ENCODE peak calls at places on chromosomes 5 and 9, in nine cellular contexts. G is bronchial epithelial cell, Y is vagina, W is BJ, I is upper lobe of right lung, H is gastrocnemius medialis, J is heart right ventricle, D is foreskin fibroblast, Q is RWPE1. R is an unnamed sample.

GRCh38 chr9:136363106-136363605 is 388 bp downstream of the DNLZ start:
- DNase-seq in G (peak), Y (peak), W (peak), I (peak), H (peak), J (peak), D (peak), Q (peak), R (peak)

GRCh38 chr5:7436521-7436920 is 40.6 kb downstream of the ADCY2 start:
- DNase-seq in G (no peak), Y (no peak), W (no peak), I (no peak), H (peak), J (no peak), D (no peak), Q (no peak), R (no peak)

GRCh38 chr9:14846871-14847311 is 63.3 kb downstream of the FREM1 start:
- DNase-seq in G (peak), Y (no peak), W (no peak), I (peak), H (no peak), J (peak), D (peak), Q (peak), R (peak)

GRCh38 chr5:155870636-155871035 is 456.3 kb upstream of the SGCD start:
- DNase-seq in G (no peak), Y (no peak), W (no peak), I (no peak), H (no peak), J (no peak), D (no peak), Q (no peak), R (no peak)

GRCh38 chr5:54249210-54250028 is 61.0 kb downstream of the ARL15 start:
- DNase-seq in G (no peak), Y (no peak), W (no peak), I (no peak), H (no peak), J (peak), D (no peak), Q (peak), R (no peak)

GRCh38 chr9:113428062-113428600 is 17.6 kb downstream of the C9orf43 start:
- DNase-seq in G (no peak), Y (no peak), W (no peak), I (no peak), H (no peak), J (no peak), D (peak), Q (no peak), R (no peak)

GRCh38 chr5:172059661-172060100 is 53.2 kb upstream of the FBXW11 start:
- DNase-seq in G (peak), Y (no peak), W (no peak), I (no peak), H (no peak), J (no peak), D (peak), Q (peak), R (no peak)

GRCh38 chr9:972512-973294 is 3.8 kb upstream of the DMRT3 start:
- DNase-seq in G (no peak), Y (no peak), W (no peak), I (no peak), H (no peak), J (no peak), D (no peak), Q (no peak), R (no peak)

GRCh38 chr5:54867310-54867944 is 118.0 kb downstream of the ESM1 start:
- DNase-seq in G (peak), Y (no peak), W (no peak), I (no peak), H (no peak), J (no peak), D (peak), Q (peak), R (no peak)

GRCh38 chr5:9429691-9430215 is 116.1 kb downstream of the SEMA5A start:
- DNase-seq in G (no peak), Y (no peak), W (no peak), I (no peak), H (no peak), J (no peak), D (no peak), Q (no peak), R (no peak)

GRCh38 chr5:172417130-172417802 is 37.1 kb downstream of the SH3PXD2B start:
- DNase-seq in G (no peak), Y (no peak), W (no peak), I (no peak), H (no peak), J (no peak), D (no peak), Q (no peak), R (no peak)

GRCh38 chr5:180172447-180173197 is 36.4 kb downstream of the RASGEF1C start:
- DNase-seq in G (no peak), Y (no peak), W (no peak), I (no peak), H (no peak), J (peak), D (peak), Q (no peak), R (no peak)

GRCh38 chr5:28542968-28543367 is 1504.6 kb upstream of the CDH9 start:
- DNase-seq in G (peak), Y (no peak), W (no peak), I (no peak), H (no peak), J (no peak), D (peak), Q (peak), R (no peak)

GRCh38 chr5:157603333-157604190 is 28.0 kb upstream of the ADAM19 start:
- DNase-seq in G (peak), Y (no peak), W (peak), I (no peak), H (no peak), J (no peak), D (peak), Q (peak), R (no peak)

DNA sequence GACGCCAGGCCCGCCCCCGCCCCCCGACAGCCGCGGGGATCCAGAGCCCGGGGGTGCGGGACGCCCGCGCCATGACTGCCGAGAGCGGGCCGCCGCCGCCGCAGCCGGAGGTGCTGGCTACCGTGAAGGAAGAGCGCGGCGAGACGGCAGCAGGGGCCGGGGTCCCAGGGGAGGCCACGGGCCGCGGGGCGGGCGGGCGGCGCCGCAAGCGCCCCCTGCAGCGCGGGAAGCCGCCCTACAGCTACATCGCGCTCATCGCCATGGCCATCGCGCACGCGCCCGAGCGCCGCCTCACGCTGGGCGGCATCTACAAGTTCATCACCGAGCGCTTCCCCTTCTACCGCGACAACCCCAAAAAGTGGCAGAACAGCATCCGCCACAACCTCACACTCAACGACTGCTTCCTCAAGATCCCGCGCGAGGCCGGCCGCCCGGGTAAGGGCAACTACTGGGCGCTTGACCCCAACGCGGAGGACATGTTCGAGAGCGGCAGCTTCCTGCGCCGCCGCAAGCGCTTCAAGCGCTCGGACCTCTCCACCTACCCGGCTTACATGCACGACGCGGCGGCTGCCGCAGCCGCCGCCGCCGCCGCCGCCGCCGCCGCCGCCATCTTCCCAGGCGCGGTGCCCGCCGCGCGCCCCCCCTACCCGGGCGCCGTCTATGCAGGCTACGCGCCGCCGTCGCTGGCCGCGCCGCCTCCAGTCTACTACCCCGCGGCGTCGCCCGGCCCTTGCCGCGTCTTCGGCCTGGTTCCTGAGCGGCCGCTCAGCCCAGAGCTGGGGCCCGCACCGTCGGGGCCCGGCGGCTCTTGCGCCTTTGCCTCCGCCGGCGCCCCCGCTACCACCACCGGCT is 1.0 kb downstream of the FOXE1 start:
- DNase-seq in G (peak), Y (peak), W (no peak), I (peak), H (no peak), J (no peak), D (peak), Q (peak), R (peak)
- TF ChIP-seq CTCF in G (peak), Y (no peak), W (no peak), I (no peak), H (no peak), J (no peak), D (no peak), Q (peak), R (peak)

GRCh38 chr9:133594310-133594709 is 14.9 kb downstream of the FAM163B start:
- DNase-seq in G (no peak), Y (no peak), W (no peak), I (no peak), H (no peak), J (no peak), D (no peak), Q (no peak), R (no peak)
- TF ChIP-seq CTCF in G (no peak), Y (no peak), W (no peak), I (no peak), H (no peak), J (no peak), D (no peak), Q (no peak), R (no peak)

DNA sequence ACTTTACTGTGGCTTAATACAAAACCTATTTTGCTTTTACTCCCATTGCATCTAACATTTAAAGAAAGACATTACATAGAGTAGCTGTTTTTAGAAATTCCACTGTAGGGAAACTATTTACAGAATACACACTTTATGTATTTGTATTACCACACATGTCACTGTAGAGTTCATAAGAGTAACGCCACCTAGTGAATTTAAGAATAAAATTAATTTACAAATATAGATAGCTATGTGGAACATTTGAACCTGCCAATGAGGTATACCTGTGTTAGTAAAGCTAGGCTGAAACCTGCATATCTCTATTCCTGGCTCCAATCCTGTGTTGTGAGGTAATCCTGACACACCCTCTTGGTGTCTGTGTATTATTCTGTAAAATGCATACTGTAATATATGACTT is 234.4 kb downstream of the MAST4 start:
- DNase-seq in G (peak), Y (no peak), W (no peak), I (no peak), H (no peak), J (no peak), D (no peak), Q (no peak), R (no peak)
- TF ChIP-seq CTCF in G (peak), Y (no peak), W (no peak), I (no peak), H (no peak), J (peak), D (no peak), Q (peak), R (peak)

DNA sequence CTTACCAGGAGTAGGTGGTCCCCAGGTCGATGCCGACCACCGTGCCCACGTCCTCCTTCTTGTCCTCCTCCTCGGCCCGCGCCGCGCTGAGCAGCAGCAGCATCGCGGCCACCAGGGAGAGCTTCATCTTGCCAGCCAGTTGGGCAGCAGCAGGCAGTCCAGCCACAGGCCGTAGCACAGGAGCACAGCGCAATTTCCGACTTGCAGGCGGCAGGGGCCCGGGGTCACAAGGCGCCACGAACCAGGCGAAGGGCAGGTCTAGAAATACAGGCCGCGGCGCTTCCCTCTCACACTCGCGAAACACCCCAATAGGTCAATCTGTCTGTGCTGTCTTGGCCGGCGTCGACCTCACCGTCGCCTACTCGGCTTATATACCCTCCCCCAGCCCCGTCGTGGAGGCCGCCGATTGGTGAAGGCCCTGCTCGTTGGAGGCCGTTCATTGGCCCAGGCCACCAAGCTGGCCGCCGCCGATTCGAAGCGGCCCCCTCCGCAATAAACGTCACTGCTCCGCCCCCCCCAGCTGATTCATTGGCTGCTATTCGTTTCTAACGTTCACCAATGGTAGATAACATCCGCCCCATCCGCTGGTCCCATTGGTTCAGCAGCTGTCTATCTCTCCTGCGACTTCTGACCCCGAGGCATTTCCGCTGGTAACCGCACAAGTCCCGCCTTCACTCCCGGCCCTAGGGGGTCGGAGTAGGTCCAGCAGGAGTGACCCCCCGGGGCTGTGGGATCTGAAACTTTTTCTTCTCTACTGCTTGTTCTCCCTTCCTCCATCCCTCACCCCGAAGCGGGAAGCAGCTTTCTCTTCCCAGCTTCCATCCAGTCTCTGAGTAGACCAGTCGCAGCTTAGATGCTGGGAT is at the start of gene HSPA5:
- DNase-seq in G (peak), Y (peak), W (peak), I (peak), H (peak), J (peak), D (peak), Q (peak), R (peak)
- TF ChIP-seq CTCF in G (peak), Y (no peak), W (peak), I (no peak), H (no peak), J (no peak), D (no peak), Q (no peak), R (no peak)

GRCh38 chr9:114580609-114581193 is 6.9 kb upstream of the ATP6V1G1 start:
- DNase-seq in G (peak), Y (no peak), W (no peak), I (no peak), H (no peak), J (no peak), D (no peak), Q (no peak), R (no peak)

GRCh38 chr9:114588150-114588663 is 638 bp downstream of the ATP6V1G1 start:
- DNase-seq in G (no peak), Y (no peak), W (no peak), I (no peak), H (no peak), J (no peak), D (peak), Q (no peak), R (no peak)

GRCh38 chr9:114587345-114588149 is at the start of gene ATP6V1G1:
- DNase-seq in G (peak), Y (peak), W (peak), I (peak), H (peak), J (peak), D (peak), Q (peak), R (peak)

GRCh38 chr9:114583776-114584175 is 3.8 kb upstream of the ATP6V1G1 start:
- DNase-seq in G (no peak), Y (no peak), W (no peak), I (no peak), H (no peak), J (no peak), D (no peak), Q (no peak), R (no peak)

DNA sequence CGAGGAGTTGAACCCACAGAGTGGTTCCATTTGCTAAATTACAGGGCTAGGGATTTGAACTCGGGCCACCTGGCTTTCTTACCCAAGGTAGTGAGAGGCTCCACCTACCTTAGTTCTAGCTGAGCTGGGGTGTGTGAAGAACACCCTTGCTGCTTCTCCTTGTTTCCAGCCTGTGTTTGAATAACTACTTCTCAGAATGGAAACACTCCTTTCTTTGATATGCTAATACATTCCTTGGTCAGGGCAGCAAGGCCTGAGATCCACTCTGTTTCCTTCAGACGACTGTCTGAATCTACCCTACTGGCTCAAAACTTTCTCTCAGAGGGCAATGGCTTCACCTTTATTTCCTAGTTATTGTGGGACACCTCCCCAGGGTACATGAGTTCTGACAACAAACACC is 4.2 kb upstream of the ATP6V1G1 start:
- DNase-seq in G (no peak), Y (no peak), W (no peak), I (no peak), H (no peak), J (no peak), D (no peak), Q (no peak), R (no peak)
- TF ChIP-seq CTCF in G (no peak), Y (no peak), W (no peak), I (no peak), H (no peak), J (no peak), D (no peak), Q (no peak), R (no peak)

GRCh38 chr5:95549030-95549429 is 5.7 kb downstream of the SKIC3 start:
- DNase-seq in G (no peak), Y (no peak), W (no peak), I (no peak), H (no peak), J (no peak), D (no peak), Q (no peak), R (no peak)

GRCh38 chr5:95555553-95555952 is 652 bp downstream of the ARSK start:
- DNase-seq in G (peak), Y (no peak), W (no peak), I (no peak), H (no peak), J (no peak), D (no peak), Q (no peak), R (no peak)

GRCh38 chr5:95554331-95554646 is 488 bp downstream of the SKIC3 start:
- DNase-seq in G (no peak), Y (no peak), W (no peak), I (no peak), H (no peak), J (no peak), D (no peak), Q (no peak), R (no peak)

GRCh38 chr5:95554647-95555548 is at the start of the genes ARSK and SKIC3:
- DNase-seq in G (peak), Y (peak), W (peak), I (peak), H (peak), J (peak), D (peak), Q (peak), R (peak)
- TF ChIP-seq CTCF in G (peak), Y (no peak), W (peak), I (peak), H (no peak), J (peak), D (peak), Q (peak), R (peak)

GRCh38 chr9:34139477-34140146 is 13.1 kb upstream of the DCAF12 start:
- DNase-seq in G (peak), Y (no peak), W (peak), I (no peak), H (no peak), J (peak), D (peak), Q (peak), R (no peak)
- TF ChIP-seq CTCF in G (peak), Y (no peak), W (peak), I (peak), H (no peak), J (peak), D (peak), Q (peak), R (peak)

GRCh38 chr5:119409235-119409815 is 43.0 kb upstream of the HSD17B4 start:
- DNase-seq in G (no peak), Y (no peak), W (no peak), I (no peak), H (no peak), J (no peak), D (no peak), Q (no peak), R (no peak)
- TF ChIP-seq CTCF in G (no peak), Y (no peak), W (no peak), I (no peak), H (no peak), J (no peak), D (no peak), Q (no peak), R (no peak)

R was measured in D721Med.